ENCODE peak calls at places on chromosomes 11 and 22, in four cellular contexts. S is CD4-positive, alpha-beta T cell; M is T-helper 9 cell; N is NCI-H345. H is an unnamed sample.

GRCh38 chr11:5204787-5205186 is 4.3 kb upstream of the OR51V1 start:
- DNase-seq in S (no peak), M (no peak), N (peak; percentile 4), H (peak; percentile 1)

GRCh38 chr22:30822216-30823014 is 127.7 kb downstream of the OSBP2 start:
- DNase-seq in S (no peak), M (no peak), N (no peak), H (no peak)

GRCh38 chr11:26553182-26553581 is 18.9 kb downstream of the MUC15 start:
- DNase-seq in S (no peak), M (no peak), N (no peak), H (no peak)

GRCh38 chr22:22720201-22720723 is 75.8 kb downstream of the GGTLC2 start:
- DNase-seq in S (peak; percentile 13), M (no peak), N (no peak), H (peak; percentile 26)

GRCh38 chr11:135027461-135027860 is 615.4 kb upstream of the B3GAT1 start:
- DNase-seq in S (no peak), M (no peak), N (no peak), H (no peak)

GRCh38 chr11:85889676-85890579 is 34.7 kb downstream of the CCDC83 start:
- DNase-seq in S (no peak), M (no peak), N (no peak), H (no peak)

GRCh38 chr11:105137286-105137685 is 2.3 kb downstream of the CARD18 start:
- DNase-seq in S (no peak), M (no peak), N (no peak), H (no peak)

GRCh38 chr11:68122936-68123539 is 1.9 kb upstream of the CHKA start:
- DNase-seq in S (no peak), M (no peak), N (no peak), H (no peak)

GRCh38 chr11:119461250-119461963 is 38.4 kb upstream of the THY1 start:
- DNase-seq in S (no peak), M (no peak), N (no peak), H (no peak)